ENCODE peak calls at places on chromosomes 3 and 15, in eight cellular contexts. V is Peyer's patch, J is uterus, W is ovary, M is lower leg skin, N is IMR-90, D is HepG2, P is spleen. I is an unnamed sample.

GRCh38 chr3:193240436-193240849 is 579 bp upstream of the PLAAT1 start:
- DNase-seq in V (no peak), J (no peak), W (no peak), M (no peak), N (no peak), D (no peak), P (no peak), I (no peak)

GRCh38 chr3:69900331-69900730 is 99.2 kb upstream of the SAMMSON start:
- DNase-seq in V (no peak), J (no peak), W (no peak), M (no peak), N (no peak), D (no peak), P (no peak), I (no peak)

GRCh38 chr3:177341766-177342165 is 144.5 kb upstream of the TBL1XR1 start:
- DNase-seq in V (no peak), J (no peak), W (no peak), M (no peak), N (no peak), D (no peak), P (no peak), I (no peak)

GRCh38 chr3:138332472-138333073 is 2.9 kb upstream of the NME9 start:
- DNase-seq in V (no peak), J (no peak), W (no peak), M (no peak), N (peak), D (peak), P (no peak), I (peak)

GRCh38 chr3:72175305-72175858 is 390.4 kb upstream of the PROK2 start:
- DNase-seq in V (no peak), J (no peak), W (no peak), M (no peak), N (no peak), D (no peak), P (no peak), I (no peak)

GRCh38 chr3:29759443-29760033 is 478.7 kb downstream of the RBMS3 start:
- DNase-seq in V (no peak), J (no peak), W (no peak), M (no peak), N (peak), D (no peak), P (no peak), I (no peak)

GRCh38 chr3:141427764-141428163 is 59.1 kb upstream of the RASA2 start:
- DNase-seq in V (no peak), J (no peak), W (no peak), M (no peak), N (no peak), D (no peak), P (no peak), I (no peak)

GRCh38 chr15:48520376-48521155 is 124.9 kb downstream of the FBN1 start:
- DNase-seq in V (no peak), J (no peak), W (no peak), M (no peak), N (no peak), D (peak), P (no peak), I (no peak)

GRCh38 chr3:189305412-189305811 is 133.6 kb downstream of the TPRG1 start:
- DNase-seq in V (no peak), J (no peak), W (no peak), M (no peak), N (no peak), D (no peak), P (no peak), I (no peak)

GRCh38 chr3:50164056-50164455 is 8.9 kb downstream of the SEMA3F start:
- DNase-seq in V (peak), J (peak), W (peak), M (peak), N (peak), D (no peak), P (no peak), I (peak)

GRCh38 chr3:63328386-63328785 is 50.3 kb downstream of the SYNPR start:
- DNase-seq in V (no peak), J (no peak), W (no peak), M (no peak), N (peak), D (no peak), P (no peak), I (no peak)

GRCh38 chr3:25907081-25907480 is 117.2 kb downstream of the OXSM start:
- DNase-seq in V (no peak), J (no peak), W (no peak), M (no peak), N (no peak), D (no peak), P (no peak), I (no peak)

GRCh38 chr3:81871358-81872152 is 110.1 kb upstream of the GBE1 start:
- DNase-seq in V (no peak), J (no peak), W (no peak), M (no peak), N (no peak), D (no peak), P (no peak), I (no peak)

GRCh38 chr3:120983841-120984240 is 75.8 kb downstream of the STXBP5L start:
- DNase-seq in V (no peak), J (no peak), W (no peak), M (no peak), N (no peak), D (no peak), P (no peak), I (no peak)

GRCh38 chr15:84868037-84868880 is 16.2 kb upstream of the SLC28A1 start:
- DNase-seq in V (no peak), J (no peak), W (no peak), M (no peak), N (no peak), D (no peak), P (no peak), I (no peak)

GRCh38 chr15:66411190-66411589 is 24.5 kb downstream of the MAP2K1 start:
- DNase-seq in V (no peak), J (no peak), W (no peak), M (no peak), N (no peak), D (no peak), P (no peak), I (no peak)

GRCh38 chr15:71362987-71363968 is 248.0 kb downstream of the THSD4 start:
- DNase-seq in V (no peak), J (no peak), W (no peak), M (no peak), N (no peak), D (no peak), P (no peak), I (no peak)

GRCh38 chr3:142027295-142027694 is 122.0 kb downstream of the TFDP2 start:
- DNase-seq in V (no peak), J (no peak), W (no peak), M (no peak), N (no peak), D (no peak), P (no peak), I (no peak)

GRCh38 chr15:82674873-82675272 is 27.7 kb upstream of the CPEB1 start:
- DNase-seq in V (no peak), J (no peak), W (no peak), M (no peak), N (no peak), D (no peak), P (no peak), I (no peak)

GRCh38 chr3:189202583-189202982 is 30.8 kb downstream of the TPRG1 start:
- DNase-seq in V (no peak), J (no peak), W (no peak), M (no peak), N (no peak), D (no peak), P (no peak), I (no peak)

GRCh38 chr15:49645937-49646336 is 25.1 kb downstream of the DTWD1 start:
- DNase-seq in V (peak), J (peak), W (peak), M (peak), N (peak), D (peak), P (no peak), I (no peak)

GRCh38 chr3:9782777-9783176 is 9.5 kb downstream of the TADA3 start:
- DNase-seq in V (no peak), J (no peak), W (no peak), M (no peak), N (no peak), D (no peak), P (no peak), I (no peak)

GRCh38 chr3:30258426-30259392 is 347.7 kb upstream of the TGFBR2 start:
- DNase-seq in V (no peak), J (no peak), W (no peak), M (no peak), N (peak), D (peak), P (no peak), I (no peak)

GRCh38 chr15:48679952-48680351 is 34.4 kb upstream of the FBN1 start:
- DNase-seq in V (no peak), J (no peak), W (no peak), M (no peak), N (peak), D (no peak), P (no peak), I (no peak)

GRCh38 chr3:11717768-11718581 is 74.3 kb upstream of the VGLL4 start:
- DNase-seq in V (no peak), J (no peak), W (peak), M (no peak), N (peak), D (peak), P (no peak), I (peak)

GRCh38 chr3:11718582-11719405 is 75.1 kb upstream of the VGLL4 start:
- DNase-seq in V (peak), J (peak), W (peak), M (peak), N (peak), D (peak), P (peak), I (peak)

GRCh38 chr3:11719406-11720219 is 75.9 kb upstream of the VGLL4 start:
- DNase-seq in V (peak), J (peak), W (peak), M (peak), N (peak), D (peak), P (peak), I (peak)

GRCh38 chr3:11721114-11721440 is 77.4 kb upstream of the VGLL4 start:
- DNase-seq in V (no peak), J (no peak), W (no peak), M (no peak), N (no peak), D (no peak), P (no peak), I (no peak)

GRCh38 chr3:11720220-11721113 is 76.8 kb upstream of the VGLL4 start:
- DNase-seq in V (peak), J (peak), W (peak), M (peak), N (peak), D (peak), P (peak), I (peak)
- TF ChIP-seq POLR2A in V (peak), J (peak), W (peak), M (peak), N (no peak), D (no peak), P (peak), I (no peak)

GRCh38 chr15:90998737-90999136 is 4.4 kb upstream of the PRC1 start:
- DNase-seq in V (no peak), J (no peak), W (no peak), M (no peak), N (no peak), D (no peak), P (no peak), I (no peak)

GRCh38 chr15:90990446-90990845 is 3.9 kb downstream of the PRC1 start:
- DNase-seq in V (no peak), J (no peak), W (no peak), M (no peak), N (no peak), D (no peak), P (no peak), I (no peak)

GRCh38 chr15:90991587-90992285 is 2.6 kb downstream of the PRC1 start:
- DNase-seq in V (no peak), J (no peak), W (no peak), M (no peak), N (no peak), D (no peak), P (no peak), I (no peak)

GRCh38 chr15:90994059-90994416 is 297 bp downstream of the PRC1 start:
- DNase-seq in V (peak), J (no peak), W (no peak), M (no peak), N (no peak), D (no peak), P (no peak), I (peak)

DNA sequence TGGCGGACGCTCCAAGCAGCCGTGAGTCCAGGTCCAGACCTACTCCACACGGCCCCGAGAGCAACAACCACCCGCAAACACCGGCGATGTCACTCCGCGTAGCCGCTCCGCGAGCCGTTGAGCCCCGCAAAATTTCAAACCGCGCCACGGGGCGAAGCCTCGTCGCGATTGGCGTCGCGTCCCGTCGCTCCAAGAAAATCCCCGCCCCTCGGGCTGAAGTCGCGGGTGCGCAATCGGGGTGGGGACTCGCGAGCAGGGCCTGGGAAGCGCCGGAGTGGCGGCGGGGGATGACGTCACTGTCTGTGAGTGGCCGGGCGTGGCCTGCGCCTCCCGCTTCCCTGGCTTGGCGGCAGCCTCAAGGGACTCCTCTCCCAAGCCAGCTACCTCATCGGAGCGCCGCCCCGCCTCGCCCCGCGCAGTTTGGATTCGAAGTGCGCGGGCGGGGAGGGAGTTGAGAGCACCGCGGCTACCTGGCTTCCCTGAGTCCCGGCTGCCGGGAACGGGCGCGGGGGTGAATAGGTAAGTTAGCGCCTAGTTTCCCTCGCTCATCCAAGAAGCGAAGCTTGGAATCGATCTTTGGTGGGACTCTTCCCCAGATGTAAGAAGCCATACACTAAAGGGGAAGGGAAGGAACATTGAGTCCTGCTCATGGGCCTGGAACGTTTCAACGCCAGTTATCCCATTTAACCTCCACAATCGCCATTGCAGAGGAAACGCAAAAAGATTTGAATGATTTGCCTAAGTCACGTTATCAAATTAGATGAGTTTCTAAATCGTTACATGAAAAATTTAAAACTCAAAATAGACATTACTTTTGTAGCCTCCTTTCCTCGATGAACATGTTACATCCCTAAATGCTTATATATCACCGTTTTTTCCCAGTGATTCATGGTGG is at the start of gene PRC1:
- DNase-seq in V (peak), J (peak), W (peak), M (peak), N (peak), D (peak), P (peak), I (peak)
- TF ChIP-seq POLR2A in V (peak), J (peak), W (peak), M (no peak), N (peak), D (peak), P (peak), I (peak)

DNA sequence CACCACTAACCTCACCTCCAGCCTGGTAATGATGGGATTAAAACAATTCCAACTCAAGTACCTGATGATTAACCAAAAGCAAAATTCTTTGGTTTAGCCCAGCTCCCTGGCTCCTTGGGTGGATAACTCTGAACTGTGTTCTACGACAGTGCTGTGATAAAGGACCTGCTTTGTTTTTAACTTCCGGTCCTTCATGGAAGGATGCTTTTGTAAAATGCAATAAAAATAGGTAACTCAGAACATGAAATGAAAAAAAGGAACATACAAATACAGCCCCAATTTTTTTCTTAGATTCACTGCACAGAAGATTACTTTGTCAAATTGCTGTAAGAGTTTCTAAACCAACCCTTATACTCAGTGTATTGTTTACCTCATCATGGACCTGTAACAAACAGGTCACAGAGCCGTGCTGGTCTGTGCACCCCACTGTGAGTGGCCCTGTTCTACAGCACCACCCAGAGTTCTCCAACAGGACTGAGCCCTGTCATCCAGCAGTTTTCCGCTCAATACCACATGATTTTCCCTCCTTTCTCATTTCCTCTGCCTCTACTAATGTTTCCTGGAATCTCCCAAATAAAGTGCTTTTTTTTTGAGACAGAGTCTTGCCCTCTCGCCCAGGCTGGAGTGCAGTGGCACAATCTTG is 4.9 kb upstream of the PCYT1A start:
- DNase-seq in V (no peak), J (no peak), W (no peak), M (no peak), N (no peak), D (peak), P (no peak), I (no peak)
- TF ChIP-seq POLR2A in V (no peak), J (no peak), W (no peak), M (no peak), N (no peak), D (no peak), P (no peak), I (no peak)

DNA sequence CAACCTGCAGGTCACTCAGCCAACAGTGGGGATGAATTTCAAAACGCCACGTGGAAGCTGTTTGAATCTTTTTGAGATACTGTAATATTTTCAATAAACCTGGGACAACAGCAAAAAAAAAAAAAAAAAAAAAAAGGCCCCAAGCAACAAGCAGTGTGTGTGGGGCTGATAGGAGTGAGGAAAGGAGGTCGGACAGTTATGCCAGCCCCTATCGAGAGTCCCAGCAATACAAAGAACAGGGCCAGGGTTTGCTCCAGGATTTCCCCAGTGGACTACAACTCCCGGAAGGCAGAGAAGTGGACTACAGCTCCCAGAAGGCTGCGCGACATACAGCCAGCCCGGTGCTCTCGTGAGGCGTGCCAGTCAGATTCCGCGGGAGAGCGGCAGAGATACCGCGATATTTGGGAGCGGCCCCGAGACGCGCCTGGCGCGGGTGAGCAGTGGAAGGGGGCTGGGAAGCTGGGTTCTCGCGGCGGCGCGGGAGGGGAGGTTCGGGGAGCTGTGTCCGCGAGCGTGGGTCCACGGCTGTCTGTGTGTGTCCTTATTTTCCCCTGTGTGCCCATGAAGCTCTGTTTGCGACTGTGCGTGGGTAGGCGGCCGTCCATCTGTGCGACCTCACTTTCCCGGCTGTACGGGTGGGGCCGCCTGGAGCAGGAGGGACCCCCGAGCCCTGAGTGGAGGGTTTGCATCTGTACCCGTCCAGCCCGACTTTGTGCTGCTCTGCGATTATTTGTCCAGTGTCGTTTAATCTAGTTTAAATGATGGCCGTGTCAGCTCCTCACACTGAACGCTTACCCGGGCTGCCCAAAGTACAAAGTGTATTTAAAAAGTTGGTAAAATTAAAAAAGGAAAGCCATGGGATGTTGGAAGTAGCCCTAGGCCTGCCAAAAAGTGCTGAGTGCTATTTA is at the start of gene PPCDC:
- DNase-seq in V (peak), J (peak), W (peak), M (peak), N (peak), D (peak), P (peak), I (peak)
- TF ChIP-seq POLR2A in V (peak), J (peak), W (peak), M (no peak), N (peak), D (peak), P (peak), I (peak)

GRCh38 chr3:51957520-51958205 is 2.5 kb downstream of the GPR62 start:
- DNase-seq in V (no peak), J (no peak), W (no peak), M (no peak), N (no peak), D (no peak), P (no peak), I (no peak)
- TF ChIP-seq POLR2A in V (no peak), J (no peak), W (no peak), M (no peak), N (no peak), D (no peak), P (no peak), I (no peak)

DNA sequence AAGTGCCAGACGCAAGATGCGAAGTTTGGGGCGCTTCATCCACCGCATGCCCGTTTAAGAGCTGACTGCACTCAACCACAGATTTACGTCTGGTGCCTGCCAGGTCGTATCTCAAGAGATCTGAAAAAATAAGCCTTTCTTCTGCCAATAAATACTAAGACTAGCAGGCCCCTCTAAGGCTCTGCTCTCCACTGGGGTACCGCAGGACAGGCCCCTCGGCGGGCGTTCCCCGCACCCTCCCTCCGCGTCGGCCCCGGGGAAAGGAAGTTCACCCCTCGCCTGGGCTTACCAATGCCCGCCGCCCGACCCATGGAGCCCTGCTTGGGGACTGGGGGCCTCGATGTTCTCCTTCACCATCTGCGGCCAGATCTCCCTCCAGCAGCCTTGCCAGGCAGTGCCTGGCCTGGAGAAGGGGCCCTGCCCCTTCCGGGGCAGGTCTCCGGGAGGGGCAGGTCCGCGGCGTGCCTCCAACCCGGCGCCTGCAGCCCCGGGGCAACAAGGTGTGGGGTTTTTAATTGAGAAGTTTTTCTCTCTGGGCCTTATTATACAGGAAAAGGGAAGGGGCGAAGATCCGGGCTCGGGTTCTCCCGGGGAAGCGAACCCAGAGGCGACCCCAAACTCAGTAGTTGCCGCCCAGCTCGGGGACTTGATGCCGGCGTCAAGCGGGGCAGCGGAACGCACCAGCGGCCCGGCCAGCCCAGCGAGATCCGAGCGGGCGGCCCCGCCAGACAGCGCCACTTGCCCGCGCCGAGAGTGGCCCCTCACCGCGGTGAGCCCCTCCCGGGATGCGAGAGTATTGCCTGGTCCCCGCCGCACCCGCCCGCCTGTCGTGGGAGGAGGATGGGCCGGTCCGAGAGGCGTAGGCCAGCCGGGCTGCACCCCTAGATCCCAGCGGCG is 742 bp downstream of the GOLGA8B start:
- DNase-seq in V (peak), J (peak), W (peak), M (no peak), N (peak), D (no peak), P (peak), I (peak)
- TF ChIP-seq POLR2A in V (no peak), J (no peak), W (no peak), M (no peak), N (no peak), D (no peak), P (no peak), I (no peak)

I was measured in H54.